ENCODE peak calls at places on chromosomes 16 and 17, in ten cellular contexts. U is activated T-helper 1 cell treated with anti-CD3 and anti-CD28 coated beads, Interleukin-12 subunit alpha, Interleukin-12 subunit beta, Interleukin-2, Interleukin-4 antibody, amounts not matched to agents 30 ng/mL and 10 ng/mL and 1 ng/mL, durations not matched to agents 14 hours and 24 hours and 36 hours; A is EL; Z is lower leg skin; S is substantia nigra; X is NCI-H2171 treated with DMSO at 0.1 percent for 48 hours; B is adrenal gland; T is cerebellar nuclear complex; H is iris pigment epithelial cell; Q is NCI-H345. K is an unnamed sample.
A peak's percentile ranks its signal among the peaks of the same experiment; 100 is the strongest.

GRCh38 chr17:3845361-3845753 is 689 bp downstream of the NCBP3 start:
- DNase-seq in S (no peak), T (no peak), B (peak; percentile 30), H (peak; percentile 16), U (peak; percentile 21), Z (no peak), A (peak; percentile 41), Q (peak; percentile 10), X (peak; percentile 41), K (no peak)

GRCh38 chr17:81289627-81290026 is 5.5 kb downstream of the SLC38A10 start:
- DNase-seq in Z (no peak), X (no peak), T (no peak), U (no peak), H (no peak), S (no peak), B (no peak), Q (no peak), A (no peak), K (no peak)

GRCh38 chr17:68200689-68201424 is 47.0 kb upstream of the AMZ2 start:
- DNase-seq in S (peak; percentile 64), A (peak; percentile 80), X (peak; percentile 80), Z (peak; percentile 95), T (no peak), B (peak; percentile 80), U (peak; percentile 71), H (peak; percentile 60), Q (peak; percentile 83), K (no peak)

GRCh38 chr17:82283208-82283749 is 9.8 kb upstream of the CSNK1D start:
- DNase-seq in A (peak; percentile 98), X (peak; percentile 75), U (no peak), Q (peak; percentile 89), T (no peak), S (no peak), B (peak; percentile 27), Z (no peak), H (peak; percentile 85), K (no peak)

GRCh38 chr17:66775881-66776400 is 59.0 kb upstream of the CACNG5 start:
- DNase-seq in T (no peak), Q (no peak), H (no peak), X (no peak), Z (no peak), U (no peak), A (no peak), S (no peak), B (no peak), K (peak; percentile 13)

GRCh38 chr16:89557230-89557935 is 3.1 kb upstream of the RPL13 start:
- DNase-seq in U (peak; percentile 73), X (peak; percentile 16), S (peak; percentile 96), Q (peak; percentile 6), B (peak; percentile 92), Z (peak; percentile 94), A (peak; percentile 64), T (no peak), H (peak; percentile 79), K (no peak)

GRCh38 chr16:9602201-9602600 is 510.8 kb downstream of the HAPSTR1 start:
- DNase-seq in T (no peak), X (no peak), B (no peak), S (peak; percentile 5), A (no peak), U (no peak), Q (no peak), H (no peak), Z (no peak), K (no peak)

GRCh38 chr16:86225905-86226371 is 284.4 kb upstream of the FOXF1 start:
- DNase-seq in Q (no peak), H (peak; percentile 5), U (no peak), X (no peak), Z (peak; percentile 56), S (no peak), B (no peak), T (no peak), A (no peak), K (no peak)

GRCh38 chr17:44187131-44187899 is 543 bp downstream of the TMUB2 start:
- DNase-seq in Q (no peak), S (no peak), H (peak; percentile 45), B (peak; percentile 70), A (peak; percentile 37), T (no peak), U (no peak), X (no peak), Z (peak; percentile 88), K (no peak)

GRCh38 chr17:56939869-56940484 is 20.9 kb downstream of the COIL start:
- DNase-seq in H (peak; percentile 53), Q (peak; percentile 42), A (peak; percentile 69), B (no peak), Z (no peak), T (no peak), S (no peak), U (no peak), X (peak; percentile 74), K (no peak)

GRCh38 chr17:8163978-8164814 is 1.4 kb upstream of the VAMP2 start:
- DNase-seq in H (no peak), T (no peak), Q (peak; percentile 51), A (peak; percentile 59), U (peak; percentile 74), Z (peak; percentile 97), B (peak; percentile 90), S (peak; percentile 69), X (no peak), K (no peak)

GRCh38 chr16:67249762-67250327 is 1.1 kb downstream of the SLC9A5 start:
- DNase-seq in B (no peak), X (no peak), U (no peak), H (no peak), Q (no peak), A (no peak), Z (no peak), T (no peak), S (no peak), K (peak; percentile 39)

GRCh38 chr17:9900744-9901143 is 4.3 kb downstream of the RCVRN start:
- DNase-seq in S (no peak), Q (no peak), H (peak; percentile 26), X (no peak), B (no peak), A (peak; percentile 79), Z (no peak), T (no peak), U (no peak), K (no peak)

GRCh38 chr17:44363613-44364159 is at the start of gene FAM171A2:
- DNase-seq in A (peak; percentile 58), H (peak; percentile 40), Z (no peak), S (peak; percentile 42), Q (peak; percentile 78), U (peak; percentile 59), B (peak; percentile 59), X (peak; percentile 45), T (no peak), K (no peak)

GRCh38 chr17:81859906-81860755 is at the start of gene P4HB:
- DNase-seq in U (no peak), Z (no peak), A (no peak), T (no peak), S (no peak), Q (no peak), X (no peak), B (no peak), H (peak; percentile 17), K (peak; percentile 92)

GRCh38 chr17:51585514-51586104 is 325.3 kb downstream of the UTP18 start:
- DNase-seq in S (no peak), Z (no peak), X (no peak), U (no peak), B (peak; percentile 22), T (no peak), A (no peak), H (no peak), Q (no peak), K (no peak)

GRCh38 chr17:10114931-10115535 is 83.4 kb downstream of the GAS7 start:
- DNase-seq in A (peak; percentile 89), X (no peak), H (peak; percentile 96), B (peak; percentile 94), T (no peak), S (peak; percentile 83), Q (no peak), Z (peak; percentile 99), U (peak; percentile 9), K (no peak)

GRCh38 chr16:56357765-56358322 is 67.5 kb downstream of the AMFR start:
- DNase-seq in A (no peak), U (no peak), B (no peak), Z (peak; percentile 76), Q (no peak), S (no peak), X (no peak), H (peak; percentile 63), T (no peak), K (peak; percentile 74)

GRCh38 chr17:50177476-50177875 is 11.7 kb downstream of the SGCA start:
- DNase-seq in T (no peak), S (no peak), U (no peak), X (no peak), Q (no peak), Z (no peak), A (no peak), H (peak; percentile 10), B (no peak), K (no peak)

GRCh38 chr16:88004391-88004790 is 53.2 kb downstream of the BANP start:
- DNase-seq in A (no peak), T (no peak), S (no peak), B (no peak), X (no peak), U (no peak), Q (no peak), H (no peak), Z (peak; percentile 42), K (peak; percentile 72)

GRCh38 chr17:18920911-18921441 is 31.0 kb upstream of the SLC5A10 start:
- DNase-seq in Q (no peak), T (no peak), Z (no peak), S (no peak), H (peak; percentile 54), U (no peak), A (peak; percentile 35), B (peak; percentile 31), X (no peak), K (no peak)

GRCh38 chr17:82235775-82236141 is 6.9 kb downstream of the SLC16A3 start:
- DNase-seq in T (no peak), H (no peak), Q (peak; percentile 63), A (no peak), U (no peak), S (no peak), X (no peak), B (peak; percentile 78), Z (peak; percentile 85), K (no peak)

GRCh38 chr16:85621698-85622433 is 8.7 kb downstream of the GSE1 start:
- DNase-seq in T (no peak), Z (no peak), A (no peak), H (no peak), S (no peak), B (no peak), X (no peak), Q (no peak), U (no peak), K (no peak)

GRCh38 chr17:68455756-68456528 is 1.4 kb downstream of the WIPI1 start:
- DNase-seq in U (no peak), H (peak; percentile 95), S (no peak), Z (no peak), T (no peak), X (no peak), B (peak; percentile 38), Q (no peak), A (peak; percentile 91), K (no peak)

GRCh38 chr16:73092236-73092781 is 44.4 kb upstream of the ZFHX3 start:
- DNase-seq in Z (no peak), T (no peak), A (no peak), Q (no peak), S (peak; percentile 57), H (peak; percentile 3), X (no peak), U (no peak), B (no peak), K (no peak)

GRCh38 chr16:79328327-79329162 is 272.0 kb downstream of the MAF start:
- DNase-seq in Z (no peak), H (no peak), T (no peak), U (no peak), X (peak; percentile 9), B (peak; percentile 30), S (peak; percentile 15), Q (no peak), A (no peak), K (no peak)

GRCh38 chr17:39197380-39198185 is at the start of gene CACNB1:
- DNase-seq in A (peak; percentile 87), X (peak; percentile 77), Q (peak; percentile 83), U (peak; percentile 64), H (peak; percentile 77), B (peak; percentile 73), T (no peak), S (peak; percentile 73), Z (peak; percentile 96), K (no peak)

GRCh38 chr16:28875134-28876015 is 2.9 kb upstream of the ATP2A1 start:
- DNase-seq in H (no peak), S (no peak), X (no peak), U (no peak), Q (no peak), A (no peak), T (no peak), B (no peak), Z (no peak), K (no peak)

K was measured in chondrocyte.